ENCODE peak calls at places on chromosomes 12 and 14, in seven cellular contexts. One of them, this sample, is unnamed. For H3K27me3, the result is how much of the 10 kb centered on the place peaks cover.

GRCh38 chr12:124236651-124237050 is 58.2 kb upstream of the RFLNA start:
- DNase-seq in GM12878: no peak
- DNase-seq in small intestine: no peak
- DNase-seq in left ventricle myocardium inferior: no peak
- DNase-seq in right lobe of liver: no peak
- DNase-seq in RWPE2: no peak
- DNase-seq in A673: no peak
- DNase-seq in this sample: peak

GRCh38 chr12:12733118-12733517 is 15.9 kb downstream of the CDKN1B start:
- DNase-seq in GM12878: no peak
- DNase-seq in small intestine: no peak
- DNase-seq in left ventricle myocardium inferior: no peak
- DNase-seq in right lobe of liver: no peak
- DNase-seq in RWPE2: no peak
- DNase-seq in A673: no peak
- DNase-seq in this sample: no peak

GRCh38 chr14:57245941-57246340 is 22.8 kb downstream of the EXOC5 start:
- DNase-seq in GM12878: no peak
- DNase-seq in small intestine: no peak
- DNase-seq in left ventricle myocardium inferior: no peak
- DNase-seq in right lobe of liver: no peak
- DNase-seq in RWPE2: no peak
- DNase-seq in A673: no peak
- DNase-seq in this sample: no peak

GRCh38 chr12:23542187-23542586 is 407.3 kb downstream of the SOX5 start:
- DNase-seq in GM12878: no peak
- DNase-seq in small intestine: no peak
- DNase-seq in left ventricle myocardium inferior: no peak
- DNase-seq in right lobe of liver: no peak
- DNase-seq in RWPE2: no peak
- DNase-seq in A673: no peak
- DNase-seq in this sample: no peak

GRCh38 chr14:50018236-50019210 is 97.8 kb downstream of the VCPKMT start:
- DNase-seq in GM12878: no peak
- DNase-seq in small intestine: peak
- DNase-seq in left ventricle myocardium inferior: no peak
- DNase-seq in right lobe of liver: peak
- DNase-seq in RWPE2: no peak
- DNase-seq in A673: no peak
- DNase-seq in this sample: no peak

GRCh38 chr12:25115677-25116076 is 79.3 kb downstream of the DNAI7 start:
- DNase-seq in GM12878: no peak
- DNase-seq in small intestine: no peak
- DNase-seq in left ventricle myocardium inferior: no peak
- DNase-seq in right lobe of liver: no peak
- DNase-seq in RWPE2: no peak
- DNase-seq in A673: no peak
- DNase-seq in this sample: no peak

GRCh38 chr14:100303179-100303578 is 3.1 kb downstream of the SLC25A29 start:
- DNase-seq in GM12878: no peak
- DNase-seq in small intestine: no peak
- DNase-seq in left ventricle myocardium inferior: no peak
- DNase-seq in right lobe of liver: no peak
- DNase-seq in RWPE2: no peak
- DNase-seq in A673: peak
- DNase-seq in this sample: no peak

GRCh38 chr14:68143341-68143807 is 323.8 kb downstream of the RAD51B start:
- DNase-seq in GM12878: no peak
- DNase-seq in small intestine: peak
- DNase-seq in left ventricle myocardium inferior: peak
- DNase-seq in right lobe of liver: peak
- DNase-seq in RWPE2: no peak
- DNase-seq in A673: peak
- DNase-seq in this sample: no peak

GRCh38 chr12:66014818-66015217 is 115.7 kb downstream of the LLPH start:
- DNase-seq in GM12878: no peak
- DNase-seq in small intestine: no peak
- DNase-seq in left ventricle myocardium inferior: no peak
- DNase-seq in right lobe of liver: no peak
- DNase-seq in RWPE2: no peak
- DNase-seq in A673: no peak
- DNase-seq in this sample: peak

GRCh38 chr12:14841761-14842160 is 1.6 kb downstream of the ART4 start:
- DNase-seq in GM12878: no peak
- DNase-seq in small intestine: no peak
- DNase-seq in left ventricle myocardium inferior: peak
- DNase-seq in right lobe of liver: peak
- DNase-seq in RWPE2: no peak
- DNase-seq in A673: no peak
- DNase-seq in this sample: peak

GRCh38 chr12:14843425-14843887 is at the start of gene ART4:
- DNase-seq in GM12878: no peak
- DNase-seq in small intestine: no peak
- DNase-seq in left ventricle myocardium inferior: peak
- DNase-seq in right lobe of liver: peak
- DNase-seq in RWPE2: no peak
- DNase-seq in A673: no peak
- DNase-seq in this sample: no peak

GRCh38 chr12:14845350-14845750 is 2.0 kb upstream of the ART4 start:
- DNase-seq in GM12878: no peak
- DNase-seq in small intestine: peak
- DNase-seq in left ventricle myocardium inferior: no peak
- DNase-seq in right lobe of liver: no peak
- DNase-seq in RWPE2: no peak
- DNase-seq in A673: peak
- DNase-seq in this sample: peak

GRCh38 chr12:14840616-14841015 is 2.7 kb downstream of the ART4 start:
- DNase-seq in GM12878: no peak
- DNase-seq in small intestine: no peak
- DNase-seq in left ventricle myocardium inferior: no peak
- DNase-seq in right lobe of liver: no peak
- DNase-seq in RWPE2: no peak
- DNase-seq in A673: no peak
- DNase-seq in this sample: no peak

DNA sequence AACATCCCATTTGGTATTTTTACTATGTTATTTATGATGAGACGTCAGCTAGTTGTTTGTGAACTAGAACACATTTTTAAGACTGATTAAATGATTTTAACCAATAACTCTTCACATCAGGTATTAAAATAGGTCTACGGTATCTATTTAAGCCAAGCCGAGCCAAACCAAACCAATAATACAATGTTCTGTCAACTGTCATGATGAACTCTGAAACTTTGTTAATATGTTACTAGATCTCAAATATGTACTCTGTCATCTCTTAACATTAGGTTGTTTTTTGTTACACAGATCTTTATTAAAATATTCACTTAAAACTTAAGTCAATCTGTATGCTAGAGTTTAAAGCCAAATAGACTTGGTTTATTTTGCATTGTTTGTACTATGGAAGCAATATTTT is 1.0 kb downstream of the ART4 start:
- DNase-seq in GM12878: no peak
- DNase-seq in small intestine: no peak
- DNase-seq in left ventricle myocardium inferior: no peak
- DNase-seq in right lobe of liver: no peak
- DNase-seq in RWPE2: no peak
- DNase-seq in A673: no peak
- DNase-seq in this sample: no peak
- H3K27ac ChIP-seq in GM12878: no peak
- H3K27ac ChIP-seq in small intestine: no peak
- H3K27ac ChIP-seq in left ventricle myocardium inferior: peak
- H3K27ac ChIP-seq in right lobe of liver: peak
- H3K27ac ChIP-seq in RWPE2: no peak
- H3K27ac ChIP-seq in A673: no peak
- H3K27ac ChIP-seq in this sample: no peak

DNA sequence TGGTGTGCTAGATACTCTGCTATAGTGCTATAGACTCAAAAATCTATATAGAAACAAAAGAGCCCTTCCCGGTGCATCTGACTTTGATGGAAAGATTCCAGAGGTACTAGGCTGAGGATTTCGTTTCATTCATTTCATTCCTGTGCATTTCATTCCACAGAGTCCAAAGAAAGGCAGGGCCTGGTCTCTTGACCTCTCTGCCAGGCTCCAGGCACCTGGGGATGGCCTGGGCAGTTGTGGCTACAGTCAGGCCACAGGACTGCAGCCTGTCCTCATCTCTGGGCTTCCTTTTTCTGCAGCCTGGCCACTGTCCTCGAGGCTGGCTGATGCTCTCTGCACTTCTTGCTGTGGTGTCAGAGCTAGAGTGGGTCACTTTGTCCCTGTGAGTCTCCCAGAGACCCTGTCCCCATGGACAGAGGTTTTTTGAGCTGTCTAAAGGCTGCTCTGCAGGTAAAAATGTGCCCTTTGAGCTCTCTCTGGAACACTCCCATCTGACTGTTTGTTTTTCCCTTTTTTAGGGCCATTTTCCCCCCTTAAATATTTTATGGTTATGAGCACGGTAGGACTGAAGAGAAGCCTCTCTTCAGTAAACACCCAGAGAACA is 3.2 kb upstream of the VDR start:
- DNase-seq in GM12878: no peak
- DNase-seq in small intestine: peak
- DNase-seq in left ventricle myocardium inferior: no peak
- DNase-seq in right lobe of liver: no peak
- DNase-seq in RWPE2: no peak
- DNase-seq in A673: no peak
- DNase-seq in this sample: no peak
- H3K27me3 ChIP-seq in GM12878: under half
- H3K27me3 ChIP-seq in small intestine: under half
- H3K27me3 ChIP-seq in left ventricle myocardium inferior: under half
- H3K27me3 ChIP-seq in right lobe of liver: under half
- H3K27me3 ChIP-seq in RWPE2: under half
- H3K27me3 ChIP-seq in A673: under half
- H3K27me3 ChIP-seq in this sample: under half

GRCh38 chr12:57461326-57461903 is 1.8 kb downstream of the GLI1 start:
- DNase-seq in GM12878: no peak
- DNase-seq in small intestine: no peak
- DNase-seq in left ventricle myocardium inferior: peak
- DNase-seq in right lobe of liver: no peak
- DNase-seq in RWPE2: no peak
- DNase-seq in A673: peak
- DNase-seq in this sample: no peak

GRCh38 chr12:57459750-57460400 is at the start of gene GLI1:
- DNase-seq in GM12878: no peak
- DNase-seq in small intestine: no peak
- DNase-seq in left ventricle myocardium inferior: no peak
- DNase-seq in right lobe of liver: no peak
- DNase-seq in RWPE2: no peak
- DNase-seq in A673: peak
- DNase-seq in this sample: no peak

GRCh38 chr12:57459055-57459749 is 383 bp upstream of the GLI1 start:
- DNase-seq in GM12878: peak
- DNase-seq in small intestine: peak
- DNase-seq in left ventricle myocardium inferior: peak
- DNase-seq in right lobe of liver: peak
- DNase-seq in RWPE2: peak
- DNase-seq in A673: peak
- DNase-seq in this sample: peak

GRCh38 chr12:57461904-57462306 is 2.3 kb downstream of the GLI1 start:
- DNase-seq in GM12878: no peak
- DNase-seq in small intestine: no peak
- DNase-seq in left ventricle myocardium inferior: no peak
- DNase-seq in right lobe of liver: no peak
- DNase-seq in RWPE2: no peak
- DNase-seq in A673: no peak
- DNase-seq in this sample: no peak

DNA sequence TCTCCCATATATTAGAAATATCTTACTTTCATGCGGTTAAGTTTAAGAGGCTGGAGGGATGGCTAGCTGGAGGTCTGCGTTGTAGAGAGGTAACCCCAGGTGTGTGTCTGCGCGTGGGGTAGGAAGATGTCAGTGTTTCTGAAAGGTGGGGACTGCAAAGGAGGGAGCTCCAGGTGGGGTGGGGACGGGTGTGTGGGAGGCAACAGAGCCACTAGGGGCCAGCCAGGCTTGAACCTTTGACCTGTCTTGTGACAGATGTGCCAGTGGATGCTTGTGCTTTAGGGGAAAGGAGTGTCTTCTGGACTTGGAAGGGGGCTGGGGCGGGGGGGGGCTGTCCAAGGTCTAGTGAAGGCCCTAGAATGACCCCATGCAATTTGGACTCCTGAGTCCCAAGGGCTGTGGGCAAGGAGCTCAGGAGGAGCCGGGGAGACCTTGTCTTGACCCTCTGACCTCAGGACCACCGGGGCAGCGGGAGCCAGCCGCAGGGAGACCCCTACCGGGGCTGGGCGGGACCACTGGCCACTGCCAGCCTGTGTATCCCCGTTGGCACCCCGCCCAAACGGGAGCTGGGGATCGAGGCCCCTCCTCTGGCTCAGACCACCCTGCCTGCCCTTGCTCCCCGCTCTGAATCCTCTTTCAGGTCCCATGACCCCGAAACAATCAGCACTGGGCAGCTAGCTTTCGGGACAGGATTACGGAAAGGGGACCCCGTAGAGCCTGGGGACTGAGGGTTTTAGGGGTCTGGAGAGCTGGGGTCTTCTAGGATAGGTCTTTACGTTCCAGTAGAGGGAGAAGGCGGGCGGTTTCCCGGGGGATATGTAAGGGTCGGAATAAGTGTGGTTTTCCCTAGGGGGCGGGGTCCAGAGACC is 1.1 kb downstream of the GLI1 start:
- DNase-seq in GM12878: no peak
- DNase-seq in small intestine: no peak
- DNase-seq in left ventricle myocardium inferior: no peak
- DNase-seq in right lobe of liver: no peak
- DNase-seq in RWPE2: no peak
- DNase-seq in A673: no peak
- DNase-seq in this sample: no peak
- H3K27ac ChIP-seq in GM12878: no peak
- H3K27ac ChIP-seq in small intestine: no peak
- H3K27ac ChIP-seq in left ventricle myocardium inferior: peak
- H3K27ac ChIP-seq in right lobe of liver: no peak
- H3K27ac ChIP-seq in RWPE2: no peak
- H3K27ac ChIP-seq in A673: peak
- H3K27ac ChIP-seq in this sample: no peak

GRCh38 chr12:132259364-132259871 is 70.0 kb downstream of the GALNT9 start:
- DNase-seq in GM12878: no peak
- DNase-seq in small intestine: no peak
- DNase-seq in left ventricle myocardium inferior: no peak
- DNase-seq in right lobe of liver: no peak
- DNase-seq in RWPE2: no peak
- DNase-seq in A673: peak
- DNase-seq in this sample: no peak

GRCh38 chr12:132260721-132261120 is 68.7 kb downstream of the GALNT9 start:
- DNase-seq in GM12878: no peak
- DNase-seq in small intestine: no peak
- DNase-seq in left ventricle myocardium inferior: no peak
- DNase-seq in right lobe of liver: no peak
- DNase-seq in RWPE2: no peak
- DNase-seq in A673: no peak
- DNase-seq in this sample: no peak

GRCh38 chr12:132261328-132262138 is 67.9 kb downstream of the GALNT9 start:
- DNase-seq in GM12878: no peak
- DNase-seq in small intestine: no peak
- DNase-seq in left ventricle myocardium inferior: no peak
- DNase-seq in right lobe of liver: no peak
- DNase-seq in RWPE2: no peak
- DNase-seq in A673: no peak
- DNase-seq in this sample: no peak

GRCh38 chr12:132258543-132258942 is 70.8 kb downstream of the GALNT9 start:
- DNase-seq in GM12878: no peak
- DNase-seq in small intestine: no peak
- DNase-seq in left ventricle myocardium inferior: no peak
- DNase-seq in right lobe of liver: no peak
- DNase-seq in RWPE2: no peak
- DNase-seq in A673: no peak
- DNase-seq in this sample: no peak

GRCh38 chr12:132259872-132260695 is 69.3 kb downstream of the GALNT9 start:
- DNase-seq in GM12878: no peak
- DNase-seq in small intestine: no peak
- DNase-seq in left ventricle myocardium inferior: no peak
- DNase-seq in right lobe of liver: no peak
- DNase-seq in RWPE2: no peak
- DNase-seq in A673: no peak
- DNase-seq in this sample: no peak
- H3K27me3 ChIP-seq in GM12878: under half
- H3K27me3 ChIP-seq in small intestine: under half
- H3K27me3 ChIP-seq in left ventricle myocardium inferior: half or more
- H3K27me3 ChIP-seq in right lobe of liver: under half
- H3K27me3 ChIP-seq in RWPE2: under half
- H3K27me3 ChIP-seq in A673: under half
- H3K27me3 ChIP-seq in this sample: under half